ENCODE peak calls at places on chromosomes 2 and 18, in seven cellular contexts. K is ELR; Q is hippocampal formation; V is NCI-H510A treated with DMSO at 0.1 percent for 48 hours; L is cardiac septum; A is stimulated activated CD4-positive, alpha-beta T cell treated with anti-CD3 and anti-CD28 coated beads, Interleukin-2, amount 100 ng/mL, for 24 hours; R is EH. Y is an unnamed sample.

GRCh38 chr2:46548103-46548486 is 68.7 kb downstream of the TMEM247 start:
- DNase-seq in R (no peak), A (no peak), V (no peak), Q (no peak), L (peak), K (no peak), Y (no peak)

GRCh38 chr2:239114119-239114581 is 266.3 kb downstream of the TWIST2 start:
- DNase-seq in L (no peak), R (peak), V (peak), A (no peak), Q (no peak), K (no peak), Y (no peak)

GRCh38 chr2:197255550-197255949 is 55.0 kb downstream of the ANKRD44 start:
- DNase-seq in L (peak), K (peak), A (peak), R (peak), V (no peak), Q (peak), Y (peak)

GRCh38 chr18:78557371-78557770 is 422.2 kb upstream of the SALL3 start:
- DNase-seq in Q (no peak), K (no peak), L (no peak), A (no peak), R (no peak), V (no peak), Y (no peak)

GRCh38 chr18:59729781-59730180 is 32.6 kb upstream of the CCBE1 start:
- DNase-seq in L (no peak), A (no peak), Q (no peak), K (no peak), V (no peak), R (no peak), Y (no peak)

GRCh38 chr2:53018830-53019425 is 748.7 kb upstream of the CHAC2 start:
- DNase-seq in A (no peak), R (peak), V (peak), K (peak), Q (no peak), L (no peak), Y (no peak)

GRCh38 chr2:222613715-222614331 is 42.1 kb downstream of the FARSB start:
- DNase-seq in K (peak), Q (no peak), L (no peak), R (peak), V (peak), A (no peak), Y (no peak)

GRCh38 chr2:69514406-69514805 is 77.2 kb upstream of the NFU1 start:
- DNase-seq in L (no peak), A (no peak), R (peak), Q (peak), V (no peak), K (peak), Y (no peak)

GRCh38 chr2:74332550-74333174 is 10.6 kb downstream of the SLC4A5 start:
- DNase-seq in R (no peak), V (no peak), Q (no peak), A (no peak), L (no peak), K (no peak), Y (no peak)